ENCODE peak calls at places on chromosomes 6 and 20, in nine cellular contexts. T is suprapubic skin; Z is ovary; G is HL-60; V is CD8-positive, alpha-beta T cell; S is psoas muscle; X is tibial nerve; O is heart left ventricle; U is spleen. I is an unnamed sample.

GRCh38 chr20:24842591-24843442 is 106.3 kb upstream of the CST7 start:
- DNase-seq in T (no peak), Z (no peak), G (no peak), V (no peak), S (no peak), X (no peak), O (no peak), U (no peak), I (no peak)

GRCh38 chr6:160863782-160864181 is 127.8 kb upstream of the MAP3K4 start:
- DNase-seq in T (no peak), Z (no peak), G (no peak), V (no peak), S (no peak), X (no peak), O (no peak), U (no peak), I (no peak)

GRCh38 chr20:3653921-3654320 is 9.3 kb downstream of the GFRA4 start:
- DNase-seq in T (peak), Z (no peak), G (no peak), V (no peak), S (no peak), X (no peak), O (no peak), U (no peak), I (no peak)

GRCh38 chr6:710601-711571 is 17.9 kb upstream of the EXOC2 start:
- DNase-seq in T (peak), Z (peak), G (no peak), V (peak), S (peak), X (no peak), O (peak), U (peak), I (peak)

GRCh38 chr6:90074161-90074560 is 179.9 kb downstream of the GJA10 start:
- DNase-seq in T (no peak), Z (no peak), G (no peak), V (no peak), S (no peak), X (no peak), O (no peak), U (no peak), I (no peak)

GRCh38 chr20:9225879-9226278 is 157.0 kb downstream of the PLCB4 start:
- DNase-seq in T (no peak), Z (no peak), G (no peak), V (no peak), S (peak), X (no peak), O (peak), U (no peak), I (no peak)

GRCh38 chr6:2990179-2990931 is 9.3 kb upstream of the NQO2 start:
- DNase-seq in T (no peak), Z (peak), G (no peak), V (peak), S (no peak), X (no peak), O (no peak), U (no peak), I (peak)

GRCh38 chr6:36505744-36506534 is 41.3 kb downstream of the STK38 start:
- DNase-seq in T (no peak), Z (no peak), G (no peak), V (no peak), S (no peak), X (no peak), O (no peak), U (no peak), I (no peak)

GRCh38 chr6:45724511-45724910 is 291.1 kb downstream of the CLIC5 start:
- DNase-seq in T (no peak), Z (no peak), G (no peak), V (no peak), S (no peak), X (no peak), O (no peak), U (no peak), I (no peak)

GRCh38 chr6:36599791-36600209 is 5.6 kb downstream of the SRSF3 start:
- DNase-seq in T (peak), Z (peak), G (no peak), V (peak), S (peak), X (no peak), O (peak), U (peak), I (no peak)

GRCh38 chr6:13261464-13261994 is 66.8 kb downstream of the TBC1D7 start:
- DNase-seq in T (no peak), Z (no peak), G (peak), V (no peak), S (no peak), X (no peak), O (no peak), U (peak), I (no peak)

GRCh38 chr6:166490671-166491500 is 95.6 kb downstream of the RAMACL start:
- DNase-seq in T (peak), Z (no peak), G (no peak), V (no peak), S (no peak), X (no peak), O (peak), U (peak), I (no peak)

DNA sequence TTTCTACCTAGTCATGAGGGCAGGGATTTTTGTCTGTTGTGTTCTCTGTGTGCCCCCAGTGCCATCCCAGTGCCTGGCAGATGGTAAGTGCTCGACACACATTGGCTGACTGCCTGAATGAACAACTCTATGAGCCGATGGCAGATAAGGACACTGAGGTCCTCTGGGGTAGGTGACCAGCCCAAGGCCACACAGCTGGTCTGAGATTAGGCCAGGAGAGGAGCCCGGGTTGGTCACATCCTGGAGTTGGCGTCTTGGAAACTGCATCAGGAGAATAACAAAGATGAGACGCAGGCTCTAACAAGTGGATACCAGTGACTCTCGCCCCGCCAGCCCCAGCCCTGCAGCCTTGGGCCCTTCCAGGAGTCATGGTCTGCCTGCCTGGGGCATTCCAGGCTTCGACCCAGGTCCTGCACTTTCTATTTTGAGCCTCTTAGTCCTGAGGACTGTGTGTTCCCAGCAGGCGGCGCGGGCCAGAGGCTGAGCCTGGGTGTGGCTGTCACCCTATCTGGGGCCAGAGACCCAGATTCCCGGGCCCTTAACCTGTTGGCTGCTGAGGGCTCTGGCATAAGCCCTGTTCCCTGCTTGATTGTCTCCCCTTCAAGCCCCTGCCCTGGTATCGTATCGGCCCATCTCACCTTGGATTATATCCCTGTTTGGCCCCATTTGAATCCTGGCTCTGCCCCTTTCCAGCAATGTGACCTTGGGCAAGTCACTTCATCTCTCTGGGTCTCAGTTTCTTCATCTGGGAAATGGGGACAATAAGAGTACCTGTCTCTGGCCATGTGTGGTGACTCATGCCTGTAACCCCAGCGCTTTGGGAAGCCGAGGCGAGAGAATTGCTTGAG is 88.3 kb downstream of the CEBPB start:
- DNase-seq in T (peak), Z (peak), G (no peak), V (no peak), S (peak), X (peak), O (peak), U (peak), I (peak)
- TF ChIP-seq CTCF in T (peak), Z (no peak), G (no peak), V (no peak), S (peak), X (no peak), O (peak), U (no peak), I (no peak)

GRCh38 chr6:169722362-169723199 is 1.7 kb downstream of the PHF10 start:
- DNase-seq in T (no peak), Z (peak), G (peak), V (peak), S (peak), X (no peak), O (peak), U (peak), I (no peak)
- H3K27ac ChIP-seq in T (peak), Z (peak), G (peak), V (peak), S (peak), X (peak), O (peak), U (peak), I (peak)

DNA sequence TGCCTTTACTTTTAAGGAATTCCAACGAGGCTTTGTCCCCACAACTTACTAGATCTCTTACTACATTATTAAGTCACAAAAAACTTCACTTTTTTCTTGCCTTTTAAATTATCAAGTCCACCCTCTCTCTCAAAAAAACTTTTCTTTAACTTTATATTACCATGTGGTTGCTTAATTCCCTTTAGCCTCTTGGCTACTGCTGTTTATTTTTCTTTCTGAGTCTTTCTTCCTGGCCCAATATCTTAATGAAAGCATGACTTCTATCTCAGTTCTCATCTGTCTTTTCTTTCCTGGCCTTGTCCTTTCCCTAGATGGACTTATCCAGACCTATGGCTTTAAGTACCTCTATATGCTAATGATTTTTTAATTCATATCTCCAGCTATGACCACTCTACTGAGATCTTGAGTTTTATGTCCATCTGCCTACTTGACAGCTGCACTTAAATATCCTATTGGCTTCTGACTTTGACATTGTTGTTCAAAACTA is 710.5 kb downstream of the RFPL4B start:
- DNase-seq in T (no peak), Z (no peak), G (no peak), V (no peak), S (no peak), X (no peak), O (no peak), U (no peak), I (no peak)
- TF ChIP-seq CTCF in T (no peak), Z (no peak), G (no peak), V (no peak), S (no peak), X (no peak), O (no peak), U (no peak), I (no peak)

GRCh38 chr6:20182926-20183521 is 29.2 kb downstream of the MBOAT1 start:
- DNase-seq in T (no peak), Z (no peak), G (no peak), V (no peak), S (peak), X (no peak), O (peak), U (no peak), I (peak)
- H3K27ac ChIP-seq in T (peak), Z (no peak), G (no peak), V (no peak), S (no peak), X (no peak), O (peak), U (no peak), I (peak)

GRCh38 chr20:58749979-58750378 is 57.4 kb downstream of the NPEPL1 start:
- DNase-seq in T (no peak), Z (no peak), G (no peak), V (no peak), S (no peak), X (no peak), O (no peak), U (peak), I (no peak)
- TF ChIP-seq CTCF in T (no peak), Z (no peak), G (no peak), V (no peak), S (no peak), X (no peak), O (no peak), U (no peak), I (no peak)

DNA sequence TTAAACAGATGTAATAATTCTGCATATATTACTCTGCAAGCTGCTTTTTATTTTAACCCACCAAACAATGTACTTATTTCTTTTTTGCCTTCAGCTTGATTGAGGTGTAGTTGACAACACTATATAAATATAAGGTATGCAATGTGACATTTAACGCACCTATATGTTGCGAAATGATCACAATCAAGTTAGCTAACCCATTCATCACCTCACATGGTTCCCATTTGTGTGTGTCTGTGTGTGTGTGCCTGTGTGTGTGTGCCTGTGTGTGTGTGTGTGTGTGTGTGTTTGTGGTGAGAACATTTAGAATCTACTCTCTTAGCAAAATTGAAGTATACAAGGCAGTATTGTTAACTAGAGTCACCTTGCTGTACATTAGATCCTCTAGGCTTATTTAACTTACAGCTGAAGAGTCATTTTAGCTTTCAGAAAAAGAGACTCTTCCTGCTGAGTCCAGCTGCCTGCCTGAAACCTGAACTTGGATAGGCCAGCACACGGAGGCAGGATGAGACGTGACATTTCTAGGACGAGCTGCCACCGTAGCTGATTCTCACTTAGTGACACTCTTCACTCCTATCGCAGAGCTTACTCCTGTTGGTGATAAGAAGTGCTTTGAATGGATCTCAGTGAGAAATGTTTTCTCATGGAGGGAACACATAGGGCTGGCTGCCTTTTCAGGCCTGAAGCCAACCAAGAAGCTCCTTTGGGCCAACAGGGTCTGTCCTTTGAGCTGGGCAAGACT is 126.5 kb upstream of the RIPOR2 start:
- DNase-seq in T (no peak), Z (no peak), G (no peak), V (no peak), S (no peak), X (no peak), O (no peak), U (no peak), I (no peak)
- H3K27ac ChIP-seq in T (no peak), Z (no peak), G (no peak), V (no peak), S (no peak), X (peak), O (no peak), U (no peak), I (no peak)